ENCODE peak calls at places on chromosomes 1 and 21, in seven cellular contexts. Z is heart left ventricle, T is MM.1S, W is HepG2, N is astrocyte, B is body of pancreas, Q is psoas muscle. S is an unnamed sample.

GRCh38 chr21:45421846-45422775 is 17.1 kb downstream of the COL18A1 start:
- DNase-seq in W (no peak), Q (peak; percentile 11), N (no peak), T (no peak), B (peak; percentile 12), Z (peak; percentile 57), S (no peak)

GRCh38 chr1:66788231-66788939 is 12.7 kb downstream of the INSL5 start:
- DNase-seq in B (no peak), Z (no peak), T (peak; percentile 53), N (no peak), W (no peak), Q (no peak), S (no peak)

GRCh38 chr1:168408531-168409242 is 128.0 kb downstream of the TBX19 start:
- DNase-seq in Q (no peak), W (peak; percentile 31), N (peak; percentile 61), T (peak; percentile 19), B (no peak), Z (no peak), S (no peak)

GRCh38 chr1:56855190-56855589 is 593 bp downstream of the C8A start:
- DNase-seq in B (no peak), Q (no peak), T (no peak), W (no peak), N (no peak), Z (no peak), S (no peak)

GRCh38 chr1:186605762-186606350 is 74.4 kb downstream of the PTGS2 start:
- DNase-seq in B (no peak), T (peak; percentile 73), W (peak; percentile 23), N (peak; percentile 26), Q (no peak), Z (no peak), S (peak; percentile 39)

GRCh38 chr1:52554267-52554640 is 1.4 kb upstream of the TUT4 start:
- DNase-seq in W (no peak), Q (no peak), N (no peak), B (no peak), Z (no peak), T (no peak), S (no peak)

GRCh38 chr1:237197470-237198425 is 155.8 kb downstream of the RYR2 start:
- DNase-seq in B (no peak), N (no peak), Z (no peak), Q (no peak), T (no peak), W (no peak), S (no peak)

GRCh38 chr1:55070765-55071164 is 31.4 kb downstream of the PCSK9 start:
- DNase-seq in N (no peak), B (no peak), W (no peak), T (no peak), Q (no peak), Z (no peak), S (no peak)

GRCh38 chr1:225735252-225736149 is 42.1 kb upstream of the SRP9 start:
- DNase-seq in Q (peak; percentile 76), T (no peak), W (peak; percentile 72), N (peak; percentile 98), B (peak; percentile 57), Z (peak; percentile 74), S (peak; percentile 88)

DNA sequence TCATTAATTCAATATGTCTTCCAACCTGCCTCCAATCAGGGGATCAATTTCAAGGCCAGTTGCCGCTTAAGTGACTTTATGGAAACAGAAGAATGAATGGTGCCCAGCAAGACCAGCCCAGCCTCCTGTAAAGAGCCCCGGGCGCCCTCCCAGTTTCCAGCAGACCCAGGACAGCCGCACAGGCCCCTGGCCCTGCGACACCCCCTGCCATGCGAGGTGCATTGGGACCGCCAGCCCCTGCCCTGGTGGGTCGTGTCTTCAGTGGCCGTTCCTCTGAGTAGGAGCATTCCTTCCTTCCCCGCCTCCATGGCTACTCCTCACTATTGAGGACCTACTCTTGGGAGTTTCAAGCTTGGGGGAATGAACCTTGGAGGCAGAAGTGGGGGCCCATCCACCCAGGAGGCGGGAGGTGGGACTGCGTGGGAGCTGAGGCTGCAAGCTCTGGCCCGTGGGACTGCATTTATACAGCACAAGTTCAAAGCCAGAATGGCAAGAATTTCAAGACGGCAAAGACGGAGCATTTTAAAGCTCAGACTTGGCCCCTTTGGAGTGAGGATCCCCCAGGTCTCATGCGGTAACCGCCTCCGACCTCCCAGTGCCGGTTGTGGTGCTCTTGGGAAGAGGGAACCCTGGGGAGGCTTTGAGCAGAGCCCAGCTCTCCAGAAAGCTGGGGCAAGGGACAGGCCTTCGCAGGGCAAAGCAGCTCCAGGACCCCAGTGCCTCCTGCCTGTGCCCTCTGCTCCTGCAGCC is 73.1 kb upstream of the ACTRT2 start:
- DNase-seq in W (no peak), Q (no peak), Z (peak; percentile 29), B (no peak), T (no peak), N (no peak), S (no peak)
- H3K9me3 ChIP-seq in W (no peaks in the 10 kb centered on the region), Q (peaks cover 3% of the 10 kb centered on the region), Z (peaks cover 4% of the 10 kb centered on the region), B (no peaks in the 10 kb centered on the region), T (no peaks in the 10 kb centered on the region), N (peaks cover 4% of the 10 kb centered on the region), S (no peaks in the 10 kb centered on the region)

GRCh38 chr21:38813554-38813953 is 7.8 kb downstream of the ETS2 start:
- DNase-seq in Q (no peak), W (no peak), Z (no peak), N (no peak), B (no peak), T (no peak), S (no peak)
- H3K4me3 ChIP-seq in Q (peak overlapping the region; percentile 8), W (no peak overlapping the region), Z (no peak overlapping the region), N (no peak overlapping the region), B (no peak overlapping the region), T (no peak overlapping the region), S (no peak overlapping the region)

GRCh38 chr1:212595229-212595628 is 13.3 kb upstream of the ATF3 start:
- DNase-seq in Z (no peak), Q (no peak), B (no peak), T (no peak), N (no peak), W (no peak), S (no peak)

GRCh38 chr1:212594640-212595039 is 13.9 kb upstream of the ATF3 start:
- DNase-seq in N (no peak), T (no peak), Z (no peak), W (no peak), B (no peak), Q (no peak), S (no peak)

GRCh38 chr1:212591922-212592321 is 16.6 kb upstream of the ATF3 start:
- DNase-seq in B (no peak), N (no peak), Q (no peak), Z (no peak), W (no peak), T (no peak), S (no peak)

GRCh38 chr1:212595787-212596714 is 12.5 kb upstream of the ATF3 start:
- DNase-seq in W (peak; percentile 73), B (peak; percentile 37), Q (no peak), T (peak; percentile 96), Z (no peak), N (peak; percentile 97), S (no peak)

GRCh38 chr1:212593696-212594335 is 14.7 kb upstream of the ATF3 start:
- DNase-seq in W (no peak), N (no peak), Q (no peak), T (no peak), B (no peak), Z (no peak), S (no peak)
- H3K27ac ChIP-seq in W (no peak overlapping the region), N (no peak overlapping the region), Q (no peak overlapping the region), T (no peak overlapping the region), B (no peak overlapping the region), Z (no peak overlapping the region), S (no peak overlapping the region)

DNA sequence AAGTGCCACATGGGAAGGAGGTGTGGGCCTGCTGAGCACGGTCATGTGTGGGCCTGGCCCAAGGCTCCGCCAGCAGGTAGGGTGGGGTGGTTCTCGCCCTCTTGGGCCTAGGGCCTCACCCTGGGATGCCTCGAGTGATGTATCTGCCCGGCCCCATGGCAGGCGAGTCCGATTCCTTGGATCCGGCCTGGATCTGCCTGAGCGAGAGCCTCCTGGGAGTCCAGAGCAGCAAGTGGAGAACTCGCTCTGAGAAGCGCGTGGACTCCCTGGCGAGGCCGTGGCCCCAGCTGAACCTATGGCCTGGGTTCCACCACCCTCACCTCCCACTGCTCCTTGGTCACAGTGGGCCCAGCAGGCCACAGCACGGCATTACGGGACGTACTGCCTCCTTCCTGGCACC is 8.2 kb upstream of the TTC34 start:
- DNase-seq in T (no peak), Z (no peak), W (no peak), Q (no peak), B (no peak), N (no peak), S (no peak)
- H3K9me3 ChIP-seq in T (no peaks in the 10 kb centered on the region), Z (peaks cover 12% of the 10 kb centered on the region), W (no peaks in the 10 kb centered on the region), Q (peaks cover 5% of the 10 kb centered on the region), B (no peaks in the 10 kb centered on the region), N (peaks cover 8% of the 10 kb centered on the region), S (no peaks in the 10 kb centered on the region)

DNA sequence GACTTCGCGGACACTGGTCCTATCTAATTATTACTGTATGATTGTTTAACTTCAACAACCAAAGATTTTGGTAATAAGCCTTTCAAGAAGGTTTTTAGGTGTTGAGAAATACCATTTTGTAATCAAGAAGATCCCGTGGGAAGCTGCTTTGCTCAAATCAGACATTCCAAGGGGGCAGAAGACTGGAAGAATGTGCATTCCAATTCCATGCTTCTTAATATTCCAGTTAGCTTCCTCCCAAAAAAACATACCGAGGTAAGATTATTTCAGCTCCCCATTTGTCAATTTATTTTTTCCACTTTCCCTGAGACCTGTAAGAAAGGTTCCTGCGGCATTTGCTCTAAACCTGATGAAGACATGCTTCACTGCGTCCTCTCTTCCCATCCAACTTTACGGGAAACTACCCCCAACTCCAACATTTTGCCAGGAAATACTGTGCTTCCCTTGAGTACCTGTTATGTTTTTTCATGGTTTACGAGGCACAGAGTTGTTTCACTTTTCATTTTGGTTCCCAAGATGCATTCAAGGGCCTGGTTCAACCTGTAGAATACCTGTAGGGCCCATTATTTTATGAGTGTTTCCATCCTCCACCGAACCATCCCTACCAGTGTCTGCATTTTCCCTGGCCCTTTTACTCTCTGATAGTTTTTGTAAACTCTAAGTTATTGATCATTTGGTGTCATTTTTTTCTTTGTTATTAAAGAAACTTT is 4.0 kb downstream of the CNN3 start:
- DNase-seq in N (peak; percentile 91), T (peak; percentile 8), W (no peak), Z (no peak), Q (no peak), B (no peak), S (no peak)
- H3K4me3 ChIP-seq in N (peak overlapping the region; percentile 100), T (peak overlapping the region; percentile 46), W (no peak overlapping the region), Z (peak overlapping the region; percentile 95), Q (peak overlapping the region; percentile 71), B (no peak overlapping the region), S (no peak overlapping the region)

GRCh38 chr1:44212355-44213221 is 683 bp upstream of the DMAP1 start:
- DNase-seq in Z (no peak), W (no peak), N (no peak), B (no peak), T (peak; percentile 12), Q (no peak), S (no peak)
- H3K27ac ChIP-seq in Z (peak overlapping the region; percentile 79), W (no peak overlapping the region), N (peak overlapping the region; percentile 62), B (peak overlapping the region; percentile 67), T (no peak overlapping the region), Q (peak overlapping the region; percentile 78), S (peak overlapping the region; percentile 66)

DNA sequence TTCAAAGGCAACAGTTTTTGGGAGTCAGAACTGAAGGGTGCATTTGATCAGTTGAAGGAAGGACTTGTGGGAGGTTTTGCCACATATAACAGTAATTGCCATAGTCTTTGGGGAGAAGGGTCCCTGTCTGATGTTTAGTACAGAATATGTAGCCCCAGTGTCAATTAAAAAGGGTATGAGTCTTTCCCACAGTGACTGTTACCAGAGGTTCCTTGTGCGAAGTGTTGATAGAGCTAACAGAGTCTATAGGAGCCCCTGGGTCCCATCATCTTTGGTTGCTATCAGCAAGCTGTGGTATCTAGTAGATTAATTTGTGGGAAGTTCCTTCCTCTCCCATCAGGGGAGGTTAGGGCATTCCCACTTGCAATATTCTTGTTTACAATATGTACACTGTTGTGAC is 329.2 kb downstream of the PTPRU start:
- DNase-seq in T (no peak), Q (no peak), N (no peak), B (no peak), W (no peak), Z (no peak), S (no peak)
- H3K9me3 ChIP-seq in T (no peaks in the 10 kb centered on the region), Q (peaks cover 25% of the 10 kb centered on the region), N (peaks cover 17% of the 10 kb centered on the region), B (no peaks in the 10 kb centered on the region), W (peaks cover 55% of the 10 kb centered on the region), Z (peaks cover 61% of the 10 kb centered on the region), S (no peaks in the 10 kb centered on the region)